ENCODE peak calls at places on chromosomes 11 and 22, in ten cellular contexts. U is SW 1271; G is CD4-positive, alpha-beta T cell; O is naive thymus-derived CD8-positive, alpha-beta T cell; D is fibroblast of lung; S is occipital lobe; L is MV-4-11; P is prostate gland; V is progenitor cell of endocrine pancreas; B is activated CD4-positive, alpha-beta T cell treated with anti-CD3 and anti-CD28 coated beads for 36 hours. Q is an unnamed sample.

GRCh38 chr11:73295259-73295995 is 12.6 kb upstream of the ARHGEF17 start:
- DNase-seq in L (peak), O (peak), V (peak), B (peak), U (peak), P (peak), D (peak), S (no peak), G (peak), Q (peak)

GRCh38 chr11:66466225-66467033 is at the start of gene PELI3:
- DNase-seq in V (peak), G (peak), U (peak), O (peak), S (peak), L (peak), P (peak), D (peak), B (peak), Q (peak)

GRCh38 chr11:44506375-44507016 is 59.0 kb upstream of the CD82 start:
- DNase-seq in L (no peak), U (no peak), P (no peak), V (no peak), D (no peak), G (no peak), S (no peak), O (no peak), B (no peak), Q (no peak)

GRCh38 chr22:27349456-27349855 is 452.1 kb downstream of the MN1 start:
- DNase-seq in G (no peak), S (no peak), O (no peak), L (no peak), U (no peak), P (no peak), D (no peak), V (no peak), B (no peak), Q (no peak)

GRCh38 chr11:125525303-125525702 is 29.2 kb upstream of the FEZ1 start:
- DNase-seq in L (no peak), G (no peak), B (no peak), O (no peak), P (no peak), D (no peak), V (no peak), U (no peak), S (no peak), Q (no peak)

GRCh38 chr11:29962243-29962642 is 54.6 kb downstream of the KCNA4 start:
- DNase-seq in P (no peak), B (peak), O (no peak), S (no peak), U (peak), L (no peak), V (no peak), G (no peak), D (no peak), Q (peak)

GRCh38 chr22:37953437-37954179 is at the start of the genes C22orf23 and POLR2F:
- DNase-seq in B (peak), S (peak), P (peak), D (peak), V (peak), O (peak), G (peak), U (peak), L (peak), Q (peak)

GRCh38 chr11:17683378-17684161 is 35.8 kb upstream of the MYOD1 start:
- DNase-seq in P (no peak), D (peak), S (no peak), G (no peak), O (no peak), U (peak), V (no peak), B (no peak), L (no peak), Q (no peak)

GRCh38 chr11:76658231-76658630 is 12.3 kb downstream of the LRRC32 start:
- DNase-seq in G (no peak), L (no peak), B (no peak), U (no peak), V (no peak), D (no peak), O (no peak), P (no peak), S (no peak), Q (no peak)

GRCh38 chr11:94759522-94759921 is 8.6 kb upstream of the AMOTL1 start:
- DNase-seq in U (no peak), P (no peak), O (no peak), G (no peak), L (no peak), B (no peak), S (no peak), D (no peak), V (no peak), Q (no peak)

GRCh38 chr11:45857834-45858492 is 10.7 kb downstream of the CRY2 start:
- DNase-seq in G (no peak), P (no peak), S (no peak), D (peak), B (no peak), O (no peak), L (peak), U (no peak), V (no peak), Q (no peak)

GRCh38 chr11:121839821-121840220 is 276.2 kb downstream of the BLID start:
- DNase-seq in D (no peak), B (no peak), U (no peak), S (no peak), O (no peak), L (no peak), G (no peak), V (no peak), P (no peak), Q (no peak)

GRCh38 chr22:19959043-19959586 is 17.5 kb upstream of the TXNRD2 start:
- DNase-seq in D (peak), O (no peak), S (no peak), B (peak), G (no peak), U (no peak), L (no peak), V (peak), P (peak), Q (peak)

GRCh38 chr22:31244044-31244942 is 32.2 kb downstream of the LIMK2 start:
- DNase-seq in B (no peak), S (no peak), G (no peak), L (no peak), O (no peak), D (peak), U (peak), V (no peak), P (no peak), Q (no peak)

GRCh38 chr11:28132541-28132940 is 24.4 kb downstream of the METTL15 start:
- DNase-seq in B (no peak), P (no peak), G (no peak), V (no peak), S (no peak), D (peak), U (no peak), O (no peak), L (no peak), Q (no peak)

GRCh38 chr11:16925495-16926065 is 88.6 kb downstream of the PLEKHA7 start:
- DNase-seq in V (peak), U (no peak), B (peak), O (no peak), S (no peak), D (peak), L (no peak), P (peak), G (no peak), Q (peak)

GRCh38 chr22:43722444-43722843 is 89.7 kb downstream of the EFCAB6 start:
- DNase-seq in P (no peak), B (no peak), O (no peak), V (no peak), U (no peak), G (no peak), S (no peak), D (no peak), L (no peak), Q (no peak)

GRCh38 chr11:587978-588380 is 11.7 kb downstream of the PHRF1 start:
- DNase-seq in O (peak), D (peak), G (peak), B (peak), S (no peak), V (no peak), P (no peak), L (peak), U (no peak), Q (no peak)

GRCh38 chr22:35697142-35697541 is 20.5 kb upstream of the APOL5 start:
- DNase-seq in D (no peak), B (peak), O (peak), V (no peak), P (no peak), S (no peak), G (no peak), L (no peak), U (no peak), Q (no peak)

GRCh38 chr22:12601870-12602779 is 2925.9 kb upstream of the OR11H1 start:
- DNase-seq in U (no peak), S (no peak), L (no peak), G (no peak), V (no peak), O (no peak), D (no peak), P (no peak), B (peak), Q (peak)

GRCh38 chr11:289706-290620 is 1.0 kb downstream of the PGGHG start:
- DNase-seq in G (no peak), O (peak), L (no peak), B (peak), P (no peak), V (no peak), S (no peak), D (no peak), U (no peak), Q (no peak)

GRCh38 chr11:13984616-13985474 is 22.3 kb downstream of the SPON1 start:
- DNase-seq in B (no peak), G (no peak), O (no peak), P (no peak), V (no peak), S (no peak), U (no peak), D (peak), L (no peak), Q (no peak)

GRCh38 chr11:80227915-80228314 is 787.1 kb upstream of the TENM4 start:
- DNase-seq in B (no peak), S (no peak), L (no peak), P (no peak), D (no peak), V (no peak), U (no peak), O (no peak), G (no peak), Q (no peak)

GRCh38 chr11:65422104-65422632 is 430 bp upstream of the NEAT1 start:
- DNase-seq in U (no peak), P (peak), B (peak), L (peak), G (peak), V (peak), O (peak), D (peak), S (peak), Q (peak)

GRCh38 chr11:44623716-44624491 is 58.4 kb downstream of the CD82 start:
- DNase-seq in V (peak), D (no peak), U (no peak), O (no peak), B (peak), L (no peak), P (peak), S (no peak), G (no peak), Q (no peak)

GRCh38 chr22:29946220-29946619 is 63.2 kb downstream of the MTMR3 start:
- DNase-seq in V (no peak), S (no peak), D (no peak), L (no peak), G (no peak), B (no peak), U (no peak), O (no peak), P (no peak), Q (no peak)

GRCh38 chr22:17964647-17965046 is 59.7 kb downstream of the MICAL3 start:
- DNase-seq in U (no peak), D (no peak), S (no peak), O (no peak), V (no peak), B (no peak), G (no peak), L (no peak), P (no peak), Q (no peak)

Q was measured in SK-N-DZ.